ENCODE peak calls at places on chromosomes 6 and 20, in nine cellular contexts. One of them, this sample, is unnamed.

GRCh38 chr20:1204547-1204946 is 1.3 kb downstream of the C20orf202 start:
- DNase-seq in astrocyte: no peak
- DNase-seq in lower leg skin: no peak
- DNase-seq in heart left ventricle: no peak
- DNase-seq in bronchial epithelial cell: no peak
- DNase-seq in GM13977: no peak
- DNase-seq in GM13976: no peak
- DNase-seq in astrocyte of the spinal cord: no peak
- DNase-seq in GM12865: no peak
- DNase-seq in this sample: no peak

GRCh38 chr20:52859156-52859887 is 112.8 kb upstream of the TSHZ2 start:
- DNase-seq in astrocyte: peak; percentile 84
- DNase-seq in astrocyte of the spinal cord: peak; percentile 63
- DNase-seq in GM13976: no peak
- DNase-seq in lower leg skin: no peak
- DNase-seq in heart left ventricle: peak; percentile 20
- DNase-seq in bronchial epithelial cell: peak; percentile 86
- DNase-seq in GM13977: no peak
- DNase-seq in GM12865: no peak
- DNase-seq in this sample: no peak

GRCh38 chr6:150079604-150080003 is 10.7 kb upstream of the ULBP3 start:
- DNase-seq in heart left ventricle: no peak
- DNase-seq in lower leg skin: no peak
- DNase-seq in bronchial epithelial cell: no peak
- DNase-seq in GM13977: no peak
- DNase-seq in astrocyte: peak; percentile 34
- DNase-seq in astrocyte of the spinal cord: peak; percentile 17
- DNase-seq in GM12865: no peak
- DNase-seq in GM13976: no peak
- DNase-seq in this sample: no peak

GRCh38 chr20:45039470-45039811 is 61.5 kb downstream of the KCNS1 start:
- DNase-seq in GM12865: no peak
- DNase-seq in astrocyte of the spinal cord: no peak
- DNase-seq in GM13976: no peak
- DNase-seq in bronchial epithelial cell: no peak
- DNase-seq in astrocyte: no peak
- DNase-seq in lower leg skin: no peak
- DNase-seq in GM13977: no peak
- DNase-seq in heart left ventricle: no peak
- DNase-seq in this sample: no peak

GRCh38 chr6:13924949-13925881 is at the start of gene RNF182:
- DNase-seq in lower leg skin: no peak
- DNase-seq in bronchial epithelial cell: no peak
- DNase-seq in heart left ventricle: no peak
- DNase-seq in GM13976: peak; percentile 85
- DNase-seq in astrocyte: no peak
- DNase-seq in GM12865: no peak
- DNase-seq in astrocyte of the spinal cord: no peak
- DNase-seq in GM13977: peak; percentile 82
- DNase-seq in this sample: peak; percentile 72

GRCh38 chr6:144681334-144681733 is 396.2 kb downstream of the UTRN start:
- DNase-seq in heart left ventricle: no peak
- DNase-seq in bronchial epithelial cell: no peak
- DNase-seq in lower leg skin: no peak
- DNase-seq in GM13976: no peak
- DNase-seq in astrocyte of the spinal cord: no peak
- DNase-seq in astrocyte: no peak
- DNase-seq in GM13977: no peak
- DNase-seq in GM12865: no peak
- DNase-seq in this sample: no peak

GRCh38 chr6:111480988-111481830 is 1.8 kb downstream of the REV3L start:
- DNase-seq in GM13977: no peak
- DNase-seq in GM12865: no peak
- DNase-seq in bronchial epithelial cell: no peak
- DNase-seq in astrocyte of the spinal cord: no peak
- DNase-seq in astrocyte: no peak
- DNase-seq in heart left ventricle: no peak
- DNase-seq in GM13976: no peak
- DNase-seq in lower leg skin: no peak
- DNase-seq in this sample: no peak

GRCh38 chr6:35048631-35049083 is 92.5 kb downstream of the TCP11 start:
- DNase-seq in astrocyte of the spinal cord: peak; percentile 78
- DNase-seq in GM13977: no peak
- DNase-seq in GM12865: no peak
- DNase-seq in heart left ventricle: peak; percentile 65
- DNase-seq in GM13976: peak; percentile 24
- DNase-seq in bronchial epithelial cell: no peak
- DNase-seq in lower leg skin: peak; percentile 57
- DNase-seq in astrocyte: peak; percentile 87
- DNase-seq in this sample: peak; percentile 30

GRCh38 chr6:96621983-96622382 is 59.1 kb downstream of the FHL5 start:
- DNase-seq in GM12865: no peak
- DNase-seq in lower leg skin: no peak
- DNase-seq in GM13977: no peak
- DNase-seq in bronchial epithelial cell: no peak
- DNase-seq in astrocyte: no peak
- DNase-seq in GM13976: no peak
- DNase-seq in heart left ventricle: no peak
- DNase-seq in astrocyte of the spinal cord: no peak
- DNase-seq in this sample: no peak

GRCh38 chr6:123547216-123547978 is 89.4 kb downstream of the TRDN start:
- DNase-seq in astrocyte: no peak
- DNase-seq in lower leg skin: no peak
- DNase-seq in GM13977: no peak
- DNase-seq in astrocyte of the spinal cord: no peak
- DNase-seq in GM13976: no peak
- DNase-seq in GM12865: no peak
- DNase-seq in bronchial epithelial cell: no peak
- DNase-seq in heart left ventricle: no peak
- DNase-seq in this sample: no peak

GRCh38 chr20:420721-421574 is 12.8 kb downstream of the RBCK1 start:
- DNase-seq in bronchial epithelial cell: no peak
- DNase-seq in astrocyte of the spinal cord: no peak
- DNase-seq in heart left ventricle: no peak
- DNase-seq in astrocyte: no peak
- DNase-seq in GM13976: no peak
- DNase-seq in GM13977: no peak
- DNase-seq in GM12865: peak; percentile 68
- DNase-seq in lower leg skin: no peak
- DNase-seq in this sample: peak; percentile 35

GRCh38 chr6:158053377-158054313 is 72.0 kb downstream of the SYNJ2 start:
- DNase-seq in lower leg skin: no peak
- DNase-seq in GM13977: no peak
- DNase-seq in bronchial epithelial cell: no peak
- DNase-seq in GM13976: no peak
- DNase-seq in astrocyte of the spinal cord: no peak
- DNase-seq in heart left ventricle: no peak
- DNase-seq in GM12865: no peak
- DNase-seq in astrocyte: no peak
- DNase-seq in this sample: no peak

GRCh38 chr6:145034664-145035063 is 700.7 kb downstream of the EPM2A start:
- DNase-seq in GM12865: no peak
- DNase-seq in GM13977: no peak
- DNase-seq in GM13976: no peak
- DNase-seq in lower leg skin: no peak
- DNase-seq in heart left ventricle: no peak
- DNase-seq in bronchial epithelial cell: no peak
- DNase-seq in astrocyte of the spinal cord: no peak
- DNase-seq in astrocyte: peak; percentile 57
- DNase-seq in this sample: no peak

GRCh38 chr6:137589067-137589848 is 95.1 kb upstream of the OLIG3 start:
- DNase-seq in lower leg skin: peak; percentile 49
- DNase-seq in astrocyte: peak; percentile 7
- DNase-seq in astrocyte of the spinal cord: peak; percentile 31
- DNase-seq in GM13976: peak; percentile 59
- DNase-seq in heart left ventricle: no peak
- DNase-seq in GM13977: peak; percentile 62
- DNase-seq in GM12865: peak; percentile 92
- DNase-seq in bronchial epithelial cell: peak; percentile 47
- DNase-seq in this sample: peak; percentile 50

GRCh38 chr6:166614589-166614988 is 12.5 kb downstream of the RPS6KA2 start:
- DNase-seq in GM13976: no peak
- DNase-seq in astrocyte of the spinal cord: no peak
- DNase-seq in lower leg skin: no peak
- DNase-seq in heart left ventricle: no peak
- DNase-seq in GM12865: no peak
- DNase-seq in astrocyte: no peak
- DNase-seq in GM13977: no peak
- DNase-seq in bronchial epithelial cell: no peak
- DNase-seq in this sample: no peak

GRCh38 chr6:52929321-52930164 is 20.0 kb upstream of the GSTA3 start:
- DNase-seq in GM13977: no peak
- DNase-seq in lower leg skin: peak; percentile 35
- DNase-seq in astrocyte of the spinal cord: peak; percentile 84
- DNase-seq in heart left ventricle: no peak
- DNase-seq in bronchial epithelial cell: peak; percentile 95
- DNase-seq in astrocyte: peak; percentile 87
- DNase-seq in GM12865: no peak
- DNase-seq in GM13976: no peak
- DNase-seq in this sample: no peak
- TF ChIP-seq CTCF in GM13977: no peak
- TF ChIP-seq CTCF in lower leg skin: no peak
- TF ChIP-seq CTCF in astrocyte of the spinal cord: no peak
- TF ChIP-seq CTCF in heart left ventricle: no peak
- TF ChIP-seq CTCF in bronchial epithelial cell: peak; percentile 13
- TF ChIP-seq CTCF in astrocyte: no peak
- TF ChIP-seq CTCF in GM12865: no peak
- TF ChIP-seq CTCF in GM13976: no peak
- TF ChIP-seq CTCF in this sample: no peak

DNA sequence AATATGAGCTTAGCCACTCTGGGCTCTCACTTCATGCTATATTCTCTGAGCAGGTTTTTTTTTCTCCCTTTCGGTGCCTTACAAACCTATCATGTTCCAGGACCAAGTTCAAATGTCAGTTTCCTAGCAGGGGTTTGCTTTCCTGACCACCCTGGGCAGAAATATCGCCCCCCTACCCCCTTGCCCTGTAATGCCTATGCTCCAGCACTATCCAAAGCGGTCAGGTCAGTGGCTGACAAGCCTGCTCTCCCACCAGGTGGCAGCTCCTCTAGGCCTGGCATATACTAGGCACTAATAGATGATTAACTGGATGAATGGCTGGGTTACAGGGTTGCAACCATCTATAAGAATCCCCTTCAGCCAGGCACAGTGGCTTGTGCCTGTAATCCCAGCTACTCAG is 25.7 kb upstream of the AAR2 start:
- DNase-seq in astrocyte of the spinal cord: no peak
- DNase-seq in bronchial epithelial cell: peak; percentile 4
- DNase-seq in GM13977: no peak
- DNase-seq in heart left ventricle: no peak
- DNase-seq in lower leg skin: no peak
- DNase-seq in astrocyte: peak; percentile 3
- DNase-seq in GM13976: no peak
- DNase-seq in GM12865: no peak
- DNase-seq in this sample: no peak
- TF ChIP-seq CTCF in astrocyte of the spinal cord: peak; percentile 10
- TF ChIP-seq CTCF in bronchial epithelial cell: peak; percentile 23
- TF ChIP-seq CTCF in GM13977: no peak
- TF ChIP-seq CTCF in heart left ventricle: no peak
- TF ChIP-seq CTCF in lower leg skin: no peak
- TF ChIP-seq CTCF in astrocyte: no peak
- TF ChIP-seq CTCF in GM13976: no peak
- TF ChIP-seq CTCF in GM12865: no peak
- TF ChIP-seq CTCF in this sample: no peak

DNA sequence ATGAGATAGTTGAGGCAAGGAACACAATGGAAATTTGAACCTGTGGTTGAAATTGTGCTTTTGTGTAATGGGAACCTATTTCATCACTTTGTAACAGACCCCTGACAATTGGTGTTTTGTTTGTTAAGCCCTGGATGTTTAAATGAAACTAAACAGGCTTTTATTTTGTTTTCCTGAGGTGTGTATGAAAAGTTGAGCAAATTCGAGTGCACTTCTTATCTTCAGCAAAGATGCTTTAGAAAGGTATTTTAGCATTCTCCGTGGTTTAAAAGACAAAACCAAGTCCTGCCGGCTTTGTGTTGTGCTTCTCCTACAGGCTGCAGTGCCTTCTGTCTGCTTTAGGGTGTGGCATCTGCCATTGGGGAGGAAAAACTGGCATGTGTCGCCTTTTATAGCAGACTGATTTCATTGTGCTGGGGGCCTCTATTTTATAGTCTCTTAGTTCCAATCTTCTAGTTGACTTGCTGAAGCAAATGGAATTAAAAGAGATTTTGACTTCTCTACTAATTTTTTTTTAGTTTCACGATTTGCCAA is 2.2 kb upstream of the ARID1B start:
- DNase-seq in lower leg skin: peak; percentile 30
- DNase-seq in heart left ventricle: no peak
- DNase-seq in astrocyte of the spinal cord: no peak
- DNase-seq in GM13976: no peak
- DNase-seq in GM12865: no peak
- DNase-seq in bronchial epithelial cell: peak; percentile 31
- DNase-seq in astrocyte: no peak
- DNase-seq in GM13977: no peak
- DNase-seq in this sample: no peak
- TF ChIP-seq CTCF in lower leg skin: no peak
- TF ChIP-seq CTCF in heart left ventricle: no peak
- TF ChIP-seq CTCF in astrocyte of the spinal cord: no peak
- TF ChIP-seq CTCF in GM13976: no peak
- TF ChIP-seq CTCF in GM12865: no peak
- TF ChIP-seq CTCF in bronchial epithelial cell: no peak
- TF ChIP-seq CTCF in astrocyte: no peak
- TF ChIP-seq CTCF in GM13977: no peak
- TF ChIP-seq CTCF in this sample: no peak

DNA sequence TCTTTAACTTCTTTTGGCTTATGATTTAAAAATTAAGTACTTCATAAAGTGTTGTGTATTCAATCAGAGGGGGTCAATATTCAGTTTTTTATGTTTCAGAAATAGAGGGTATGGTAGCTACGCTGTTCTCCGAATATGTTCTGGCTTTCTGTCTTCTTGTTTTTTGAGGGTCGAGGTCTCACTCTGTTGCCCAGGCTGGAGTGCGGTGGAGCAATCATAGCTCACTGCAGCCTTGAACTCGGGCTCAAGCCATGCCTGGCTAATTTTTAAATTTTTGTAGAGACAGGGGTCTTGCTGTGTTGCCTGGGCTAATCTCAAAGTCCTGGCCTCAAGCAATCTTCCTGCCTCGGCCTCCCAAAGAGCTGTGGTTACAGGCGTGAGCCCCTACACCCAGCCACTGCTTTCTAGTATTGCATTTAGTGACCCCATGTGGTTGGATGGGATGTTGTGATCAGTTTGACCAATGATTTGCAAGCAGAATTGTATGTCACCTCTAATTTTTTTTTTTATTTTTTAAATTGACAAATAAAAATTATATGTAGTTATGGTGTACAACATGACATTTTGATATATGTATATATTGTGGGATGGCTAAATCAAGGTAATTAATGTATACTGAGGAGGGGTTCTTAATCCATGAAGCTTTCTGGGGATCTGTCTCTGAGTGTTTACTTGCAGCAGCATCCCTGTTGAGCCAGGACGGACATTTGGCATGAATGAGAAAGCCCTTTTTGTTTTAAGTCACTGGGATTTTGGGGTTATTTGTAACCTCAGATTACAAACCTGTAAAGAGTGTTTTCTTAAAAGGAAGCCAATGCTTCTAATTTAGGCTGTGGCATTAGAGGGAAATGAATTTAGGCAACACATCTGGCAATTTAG is 38.5 kb upstream of the DEK start:
- DNase-seq in GM13976: no peak
- DNase-seq in astrocyte of the spinal cord: peak; percentile 29
- DNase-seq in GM13977: no peak
- DNase-seq in heart left ventricle: no peak
- DNase-seq in GM12865: peak; percentile 20
- DNase-seq in lower leg skin: no peak
- DNase-seq in astrocyte: no peak
- DNase-seq in bronchial epithelial cell: no peak
- DNase-seq in this sample: no peak
- TF ChIP-seq CTCF in GM13976: peak; percentile 3
- TF ChIP-seq CTCF in astrocyte of the spinal cord: peak; percentile 22
- TF ChIP-seq CTCF in GM13977: peak; percentile 24
- TF ChIP-seq CTCF in heart left ventricle: no peak
- TF ChIP-seq CTCF in GM12865: no peak
- TF ChIP-seq CTCF in lower leg skin: no peak
- TF ChIP-seq CTCF in astrocyte: no peak
- TF ChIP-seq CTCF in bronchial epithelial cell: no peak
- TF ChIP-seq CTCF in this sample: peak; percentile 38

This sample was measured in GM10248.